ENCODE peak calls at places on chromosomes 3 and 15, in ten cellular contexts. One of them, this sample, is unnamed.

GRCh38 chr3:141441381-141442365 is 45.2 kb upstream of the RASA2 start:
- DNase-seq in A172: peak; percentile 72
- DNase-seq in EH: peak; percentile 93
- DNase-seq in K562: peak; percentile 88
- DNase-seq in effector CD4-positive, alpha-beta T cell: peak; percentile 69
- DNase-seq in upper lobe of left lung: no peak
- DNase-seq in adipocyte: peak; percentile 78
- DNase-seq in heart right ventricle: peak; percentile 76
- DNase-seq in cardiac fibroblast: peak; percentile 78
- DNase-seq in brain microvascular endothelial cell: peak; percentile 80
- DNase-seq in this sample: peak; percentile 77

GRCh38 chr3:75295013-75295412 is 369.1 kb upstream of the FRG2C start:
- DNase-seq in K562: no peak
- DNase-seq in heart right ventricle: no peak
- DNase-seq in upper lobe of left lung: no peak
- DNase-seq in adipocyte: no peak
- DNase-seq in cardiac fibroblast: no peak
- DNase-seq in A172: no peak
- DNase-seq in EH: no peak
- DNase-seq in effector CD4-positive, alpha-beta T cell: no peak
- DNase-seq in brain microvascular endothelial cell: no peak
- DNase-seq in this sample: no peak

GRCh38 chr3:133535971-133536634 is 37.4 kb upstream of the CDV3 start:
- DNase-seq in A172: peak; percentile 84
- DNase-seq in EH: peak; percentile 95
- DNase-seq in heart right ventricle: peak; percentile 15
- DNase-seq in brain microvascular endothelial cell: peak; percentile 83
- DNase-seq in effector CD4-positive, alpha-beta T cell: no peak
- DNase-seq in adipocyte: peak; percentile 91
- DNase-seq in cardiac fibroblast: peak; percentile 92
- DNase-seq in K562: no peak
- DNase-seq in upper lobe of left lung: no peak
- DNase-seq in this sample: peak; percentile 85

GRCh38 chr15:73694419-73694818 is 10.2 kb downstream of the CD276 start:
- DNase-seq in K562: no peak
- DNase-seq in brain microvascular endothelial cell: peak; percentile 46
- DNase-seq in EH: peak; percentile 72
- DNase-seq in effector CD4-positive, alpha-beta T cell: no peak
- DNase-seq in A172: no peak
- DNase-seq in heart right ventricle: no peak
- DNase-seq in cardiac fibroblast: peak; percentile 17
- DNase-seq in adipocyte: no peak
- DNase-seq in upper lobe of left lung: no peak
- DNase-seq in this sample: no peak

GRCh38 chr15:41011055-41011815 is 58.0 kb downstream of the CHAC1 start:
- DNase-seq in K562: no peak
- DNase-seq in cardiac fibroblast: peak; percentile 38
- DNase-seq in EH: no peak
- DNase-seq in effector CD4-positive, alpha-beta T cell: no peak
- DNase-seq in A172: no peak
- DNase-seq in upper lobe of left lung: no peak
- DNase-seq in adipocyte: peak; percentile 37
- DNase-seq in heart right ventricle: no peak
- DNase-seq in brain microvascular endothelial cell: no peak
- DNase-seq in this sample: no peak

GRCh38 chr15:58469432-58470353 is 37.9 kb downstream of the LIPC start:
- DNase-seq in cardiac fibroblast: peak; percentile 94
- DNase-seq in K562: no peak
- DNase-seq in heart right ventricle: no peak
- DNase-seq in effector CD4-positive, alpha-beta T cell: no peak
- DNase-seq in EH: peak; percentile 99
- DNase-seq in brain microvascular endothelial cell: peak; percentile 97
- DNase-seq in A172: peak; percentile 96
- DNase-seq in upper lobe of left lung: no peak
- DNase-seq in adipocyte: peak; percentile 92
- DNase-seq in this sample: peak; percentile 91

GRCh38 chr3:144677118-144677517 is 705.5 kb downstream of the DIPK2A start:
- DNase-seq in heart right ventricle: no peak
- DNase-seq in upper lobe of left lung: no peak
- DNase-seq in adipocyte: peak; percentile 38
- DNase-seq in brain microvascular endothelial cell: peak; percentile 9
- DNase-seq in A172: peak; percentile 51
- DNase-seq in K562: no peak
- DNase-seq in EH: peak; percentile 3
- DNase-seq in effector CD4-positive, alpha-beta T cell: no peak
- DNase-seq in cardiac fibroblast: peak; percentile 33
- DNase-seq in this sample: peak; percentile 24

GRCh38 chr3:156035158-156035557 is 85.2 kb upstream of the KCNAB1 start:
- DNase-seq in brain microvascular endothelial cell: no peak
- DNase-seq in upper lobe of left lung: no peak
- DNase-seq in K562: no peak
- DNase-seq in heart right ventricle: no peak
- DNase-seq in A172: no peak
- DNase-seq in adipocyte: no peak
- DNase-seq in cardiac fibroblast: no peak
- DNase-seq in EH: no peak
- DNase-seq in effector CD4-positive, alpha-beta T cell: no peak
- DNase-seq in this sample: no peak

GRCh38 chr3:10213156-10213792 is 35.0 kb upstream of the TATDN2 start:
- DNase-seq in effector CD4-positive, alpha-beta T cell: no peak
- DNase-seq in cardiac fibroblast: no peak
- DNase-seq in upper lobe of left lung: no peak
- DNase-seq in heart right ventricle: no peak
- DNase-seq in K562: no peak
- DNase-seq in EH: no peak
- DNase-seq in brain microvascular endothelial cell: no peak
- DNase-seq in adipocyte: no peak
- DNase-seq in A172: no peak
- DNase-seq in this sample: no peak

GRCh38 chr15:65095747-65096104 is 19.2 kb downstream of the KBTBD13 start:
- DNase-seq in heart right ventricle: no peak
- DNase-seq in EH: no peak
- DNase-seq in upper lobe of left lung: no peak
- DNase-seq in effector CD4-positive, alpha-beta T cell: no peak
- DNase-seq in A172: no peak
- DNase-seq in brain microvascular endothelial cell: no peak
- DNase-seq in adipocyte: no peak
- DNase-seq in K562: no peak
- DNase-seq in cardiac fibroblast: no peak
- DNase-seq in this sample: no peak

This sample was measured in PC-3.